ENCODE peak calls at places on chromosomes 7 and 10, in five cellular contexts. X is thoracic aorta, U is psoas muscle, F is uterus, S is transverse colon. O is an unnamed sample.

GRCh38 chr7:82044497-82045080 is 274.7 kb upstream of the HGF start:
- DNase-seq in X (no peak), U (no peak), F (no peak), S (peak; percentile 14), O (no peak)

GRCh38 chr7:116776610-116777289 is 85.6 kb upstream of the CAPZA2 start:
- DNase-seq in X (no peak), U (no peak), F (no peak), S (no peak), O (no peak)

GRCh38 chr7:148941598-148942280 is 57.6 kb upstream of the EZH2 start:
- DNase-seq in X (no peak), U (peak; percentile 70), F (peak; percentile 27), S (peak; percentile 72), O (peak; percentile 52)

GRCh38 chr7:7183061-7183832 is 903 bp downstream of the C1GALT1 start:
- DNase-seq in X (no peak), U (peak; percentile 70), F (peak; percentile 34), S (peak; percentile 78), O (peak; percentile 27)

GRCh38 chr7:17441557-17441956 is 143.1 kb downstream of the AHR start:
- DNase-seq in X (no peak), U (no peak), F (no peak), S (no peak), O (no peak)

GRCh38 chr7:75965617-75966016 is 28.8 kb downstream of the TMEM120A start:
- DNase-seq in X (no peak), U (no peak), F (no peak), S (no peak), O (no peak)

GRCh38 chr7:150685219-150686029 is at the start of gene GIMAP2:
- DNase-seq in X (no peak), U (no peak), F (no peak), S (no peak), O (no peak)

GRCh38 chr10:112957589-112958202 is 7.6 kb downstream of the TCF7L2 start:
- DNase-seq in X (no peak), U (no peak), F (no peak), S (no peak), O (no peak)

GRCh38 chr7:91267558-91267955 is 3.3 kb downstream of the FZD1 start:
- DNase-seq in X (no peak), U (no peak), F (no peak), S (no peak), O (no peak)

GRCh38 chr10:71757450-71757918 is 15.8 kb downstream of the VSIR start:
- DNase-seq in X (no peak), U (peak; percentile 85), F (no peak), S (no peak), O (no peak)

GRCh38 chr10:133196221-133196920 is 33.6 kb upstream of the UTF1 start:
- DNase-seq in X (no peak), U (peak; percentile 35), F (no peak), S (no peak), O (no peak)

GRCh38 chr10:13268841-13269240 is 31.0 kb downstream of the PHYH start:
- DNase-seq in X (no peak), U (no peak), F (no peak), S (no peak), O (no peak)

GRCh38 chr10:67779455-67780205 is 58.4 kb downstream of the DNAJC12 start:
- DNase-seq in X (peak; percentile 24), U (no peak), F (peak; percentile 34), S (peak; percentile 63), O (peak; percentile 45)

GRCh38 chr10:122323941-122324675 is 50.4 kb upstream of the PLEKHA1 start:
- DNase-seq in X (no peak), U (no peak), F (no peak), S (no peak), O (no peak)

GRCh38 chr7:25389489-25390106 is 161.3 kb upstream of the NPVF start:
- DNase-seq in X (no peak), U (no peak), F (no peak), S (peak; percentile 13), O (no peak)

GRCh38 chr7:101677421-101678137 is 48.5 kb upstream of the MYL10 start:
- DNase-seq in X (no peak), U (no peak), F (no peak), S (no peak), O (no peak)

GRCh38 chr7:42414961-42415505 is 178.0 kb upstream of the GLI3 start:
- DNase-seq in X (no peak), U (no peak), F (no peak), S (no peak), O (no peak)

GRCh38 chr10:79406683-79407396 is 38.6 kb downstream of the ZCCHC24 start:
- DNase-seq in X (no peak), U (peak; percentile 54), F (peak; percentile 23), S (no peak), O (no peak)

GRCh38 chr10:61761825-61762217 is 99.1 kb downstream of the CABCOCO1 start:
- DNase-seq in X (no peak), U (no peak), F (no peak), S (peak; percentile 10), O (no peak)

GRCh38 chr7:21064698-21065648 is 278.3 kb upstream of the SP8 start:
- DNase-seq in X (no peak), U (no peak), F (no peak), S (no peak), O (no peak)

GRCh38 chr10:108385963-108386362 is 1221.5 kb upstream of the SORCS1 start:
- DNase-seq in X (no peak), U (no peak), F (no peak), S (no peak), O (no peak)

GRCh38 chr10:10869592-10869991 is 148.1 kb upstream of the CELF2 start:
- DNase-seq in X (no peak), U (no peak), F (no peak), S (no peak), O (no peak)

GRCh38 chr7:28347964-28348363 is 64.4 kb upstream of the CREB5 start:
- DNase-seq in X (no peak), U (no peak), F (no peak), S (no peak), O (no peak)

GRCh38 chr10:89954787-89955566 is 253.6 kb downstream of the KIF20B start:
- DNase-seq in X (no peak), U (no peak), F (no peak), S (no peak), O (no peak)

GRCh38 chr10:130547368-130547767 is 411.2 kb downstream of the GLRX3 start:
- DNase-seq in X (no peak), U (no peak), F (no peak), S (no peak), O (no peak)

GRCh38 chr7:18753972-18754610 is 258.5 kb downstream of the HDAC9 start:
- DNase-seq in X (no peak), U (no peak), F (no peak), S (no peak), O (no peak)

GRCh38 chr7:47273088-47273487 is 308.8 kb downstream of the TNS3 start:
- DNase-seq in X (no peak), U (no peak), F (no peak), S (no peak), O (no peak)

GRCh38 chr10:86349474-86349873 is 17.1 kb downstream of the GRID1 start:
- DNase-seq in X (no peak), U (peak; percentile 4), F (no peak), S (no peak), O (no peak)

GRCh38 chr7:54812747-54813146 is 53.7 kb upstream of the SEC61G start:
- DNase-seq in X (no peak), U (no peak), F (no peak), S (no peak), O (no peak)

GRCh38 chr7:51198654-51199053 is 118.0 kb downstream of the COBL start:
- DNase-seq in X (no peak), U (no peak), F (no peak), S (no peak), O (no peak)

GRCh38 chr7:4235596-4235995 is 446.5 kb upstream of the FOXK1 start:
- DNase-seq in X (no peak), U (no peak), F (no peak), S (no peak), O (no peak)

GRCh38 chr10:92688927-92689662 is 660 bp upstream of the HHEX start:
- DNase-seq in X (no peak), U (peak; percentile 55), F (no peak), S (peak; percentile 34), O (no peak)

GRCh38 chr7:96297873-96298272 is 24.0 kb downstream of the SLC25A13 start:
- DNase-seq in X (no peak), U (no peak), F (no peak), S (no peak), O (no peak)

GRCh38 chr7:26584964-26585650 is 279.3 kb downstream of the SKAP2 start:
- DNase-seq in X (no peak), U (no peak), F (no peak), S (no peak), O (no peak)
- H3K27ac ChIP-seq in X (no peak overlapping the region), U (no peak overlapping the region), F (no peak overlapping the region), S (no peak overlapping the region), O (no peak overlapping the region)

GRCh38 chr7:157946398-157947060 is 609.7 kb downstream of the DNAJB6 start:
- DNase-seq in X (no peak), U (no peak), F (no peak), S (no peak), O (no peak)

GRCh38 chr7:157943561-157943960 is 606.8 kb downstream of the DNAJB6 start:
- DNase-seq in X (no peak), U (no peak), F (no peak), S (no peak), O (no peak)

GRCh38 chr7:157945401-157945800 is 608.6 kb downstream of the DNAJB6 start:
- DNase-seq in X (no peak), U (no peak), F (no peak), S (no peak), O (no peak)

GRCh38 chr7:157944734-157945291 is 608.0 kb downstream of the DNAJB6 start:
- DNase-seq in X (no peak), U (no peak), F (no peak), S (no peak), O (no peak)

DNA sequence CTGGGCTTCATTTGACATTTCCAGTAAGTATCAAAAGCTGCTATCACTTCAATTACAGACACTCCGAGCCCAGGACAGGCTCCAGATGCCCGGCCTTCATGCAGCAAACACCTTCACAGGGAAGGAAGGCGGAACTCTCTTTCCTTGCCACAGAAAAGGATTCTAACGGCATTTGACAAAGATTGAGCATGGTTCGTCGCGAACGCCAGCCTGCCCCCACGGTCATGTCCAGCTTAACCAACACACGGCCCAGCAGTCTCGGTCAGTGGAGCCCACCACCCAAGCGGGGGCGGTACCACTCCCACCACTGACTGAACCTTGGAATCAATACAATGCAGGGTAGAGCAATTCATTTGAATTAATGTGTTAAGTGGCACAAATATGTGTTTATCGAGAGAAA is 607.2 kb downstream of the DNAJB6 start:
- DNase-seq in X (no peak), U (no peak), F (no peak), S (no peak), O (no peak)
- H3K9me3 ChIP-seq in X (peaks cover 6% of the 10 kb centered on the region), U (peaks cover 12% of the 10 kb centered on the region), F (no peaks in the 10 kb centered on the region), S (peaks cover 6% of the 10 kb centered on the region), O (peaks cover 6% of the 10 kb centered on the region)

GRCh38 chr7:1992554-1992953 is 240.2 kb downstream of the MAD1L1 start:
- DNase-seq in X (no peak), U (peak; percentile 49), F (no peak), S (no peak), O (no peak)
- H3K27ac ChIP-seq in X (no peak overlapping the region), U (no peak overlapping the region), F (no peak overlapping the region), S (no peak overlapping the region), O (no peak overlapping the region)

GRCh38 chr10:37816290-37816689 is 41.1 kb downstream of the ZNF248 start:
- DNase-seq in X (no peak), U (no peak), F (no peak), S (no peak), O (no peak)
- H3K9me3 ChIP-seq in X (peaks cover 74% of the 10 kb centered on the region), U (peaks cover 32% of the 10 kb centered on the region), F (no peaks in the 10 kb centered on the region), S (peaks cover 48% of the 10 kb centered on the region), O (peaks cover 26% of the 10 kb centered on the region)